ENCODE peak calls at places on chromosomes 6 and 20, in six cellular contexts. T, K, B, X, V and W are unnamed samples.

GRCh38 chr6:79684821-79685220 is 53.7 kb downstream of the SH3BGRL2 start:
- DNase-seq in T (no peak), K (no peak), B (no peak), X (no peak), V (no peak), W (no peak)

GRCh38 chr6:2053691-2054090 is 191.7 kb downstream of the GMDS start:
- DNase-seq in T (no peak), K (no peak), B (no peak), X (no peak), V (no peak), W (no peak)

GRCh38 chr6:25007269-25007699 is 71.5 kb upstream of the RIPOR2 start:
- DNase-seq in T (no peak), K (no peak), B (no peak), X (no peak), V (no peak), W (no peak)

GRCh38 chr20:34561661-34562060 is 3.1 kb downstream of the MAP1LC3A start:
- DNase-seq in T (no peak), K (no peak), B (no peak), X (no peak), V (no peak), W (no peak)

GRCh38 chr6:113735487-113735886 is 121.7 kb upstream of the MARCKS start:
- DNase-seq in T (no peak), K (no peak), B (no peak), X (no peak), V (no peak), W (no peak)

GRCh38 chr6:24859608-24860007 is 60.9 kb upstream of the ARMH2 start:
- DNase-seq in T (no peak), K (no peak), B (peak), X (no peak), V (no peak), W (no peak)

GRCh38 chr6:34246563-34247391 is 2.0 kb downstream of the SMIM29 start:
- DNase-seq in T (no peak), K (no peak), B (no peak), X (peak), V (peak), W (no peak)

GRCh38 chr6:56841751-56842150 is 113.2 kb upstream of the BEND6 start:
- DNase-seq in T (no peak), K (no peak), B (no peak), X (no peak), V (no peak), W (no peak)

GRCh38 chr6:109240370-109241084 is 141.7 kb downstream of the CD164 start:
- DNase-seq in T (no peak), K (no peak), B (peak), X (no peak), V (no peak), W (no peak)

GRCh38 chr6:168941036-168941435 is 312.6 kb downstream of the THBS2 start:
- DNase-seq in T (no peak), K (no peak), B (no peak), X (no peak), V (no peak), W (no peak)

GRCh38 chr6:138347840-138348239 is 29.9 kb upstream of the SMIM28 start:
- DNase-seq in T (no peak), K (no peak), B (no peak), X (no peak), V (no peak), W (no peak)

GRCh38 chr20:46751856-46752255 is 42.4 kb downstream of the SLC2A10 start:
- DNase-seq in T (no peak), K (no peak), B (peak), X (no peak), V (no peak), W (no peak)

GRCh38 chr6:39018103-39018502 is 30.5 kb upstream of the GLP1R start:
- DNase-seq in T (no peak), K (no peak), B (no peak), X (no peak), V (no peak), W (no peak)

GRCh38 chr20:42530855-42531674 is 658.6 kb downstream of the PTPRT start:
- DNase-seq in T (no peak), K (no peak), B (peak), X (peak), V (no peak), W (no peak)

GRCh38 chr20:48070961-48071645 is 285.8 kb upstream of the SULF2 start:
- DNase-seq in T (no peak), K (no peak), B (no peak), X (no peak), V (no peak), W (no peak)

GRCh38 chr20:52748235-52748950 is 223.8 kb upstream of the TSHZ2 start:
- DNase-seq in T (no peak), K (no peak), B (peak), X (no peak), V (no peak), W (no peak)

GRCh38 chr20:53797085-53797484 is 203.4 kb upstream of the ZNF217 start:
- DNase-seq in T (no peak), K (no peak), B (no peak), X (no peak), V (no peak), W (no peak)

GRCh38 chr20:51412333-51412761 is 130.2 kb downstream of the NFATC2 start:
- DNase-seq in T (no peak), K (no peak), B (peak), X (no peak), V (no peak), W (no peak)

GRCh38 chr20:35734374-35734773 is 7.7 kb downstream of the RBM39 start:
- DNase-seq in T (no peak), K (no peak), B (no peak), X (no peak), V (no peak), W (no peak)

GRCh38 chr6:82166493-82166892 is 81.1 kb downstream of the IBTK start:
- DNase-seq in T (no peak), K (no peak), B (no peak), X (no peak), V (no peak), W (no peak)

GRCh38 chr6:38935051-38935450 is 113.5 kb upstream of the GLP1R start:
- DNase-seq in T (no peak), K (no peak), B (no peak), X (peak), V (no peak), W (no peak)

GRCh38 chr6:83605517-83605916 is 93.2 kb downstream of the PRSS35 start:
- DNase-seq in T (no peak), K (no peak), B (no peak), X (no peak), V (no peak), W (no peak)

GRCh38 chr6:7171733-7172132 is 64.0 kb downstream of the RREB1 start:
- DNase-seq in T (no peak), K (no peak), B (no peak), X (no peak), V (no peak), W (no peak)

GRCh38 chr6:7170117-7170732 is 62.5 kb downstream of the RREB1 start:
- DNase-seq in T (no peak), K (no peak), B (no peak), X (no peak), V (no peak), W (no peak)

GRCh38 chr6:7172605-7173185 is 64.9 kb downstream of the RREB1 start:
- DNase-seq in T (no peak), K (no peak), B (peak), X (no peak), V (no peak), W (no peak)

GRCh38 chr6:7169296-7169721 is 61.5 kb downstream of the RREB1 start:
- DNase-seq in T (no peak), K (no peak), B (peak), X (no peak), V (no peak), W (no peak)

GRCh38 chr6:7171119-7171518 is 63.4 kb downstream of the RREB1 start:
- DNase-seq in T (no peak), K (no peak), B (no peak), X (no peak), V (no peak), W (no peak)
- H3K4me3 ChIP-seq in T (no peak), K (no peak), B (no peak), X (no peak), V (no peak), W (no peak)

GRCh38 chr6:32430179-32430578 is 9.5 kb upstream of the HLA-DRA start:
- DNase-seq in T (no peak), K (no peak), B (no peak), X (no peak), V (no peak), W (no peak)
- H3K4me3 ChIP-seq in T (no peak), K (no peak), B (no peak), X (no peak), V (no peak), W (no peak)

GRCh38 chr6:98823428-98823827 is 10.9 kb upstream of the POU3F2 start:
- DNase-seq in T (no peak), K (no peak), B (no peak), X (no peak), V (no peak), W (no peak)

GRCh38 chr6:98825602-98826230 is 8.7 kb upstream of the POU3F2 start:
- DNase-seq in T (no peak), K (no peak), B (no peak), X (no peak), V (no peak), W (no peak)

GRCh38 chr6:98824163-98824906 is 10.0 kb upstream of the POU3F2 start:
- DNase-seq in T (no peak), K (no peak), B (no peak), X (peak), V (no peak), W (no peak)

GRCh38 chr6:98823845-98824162 is 10.6 kb upstream of the POU3F2 start:
- DNase-seq in T (no peak), K (no peak), B (no peak), X (no peak), V (no peak), W (no peak)

DNA sequence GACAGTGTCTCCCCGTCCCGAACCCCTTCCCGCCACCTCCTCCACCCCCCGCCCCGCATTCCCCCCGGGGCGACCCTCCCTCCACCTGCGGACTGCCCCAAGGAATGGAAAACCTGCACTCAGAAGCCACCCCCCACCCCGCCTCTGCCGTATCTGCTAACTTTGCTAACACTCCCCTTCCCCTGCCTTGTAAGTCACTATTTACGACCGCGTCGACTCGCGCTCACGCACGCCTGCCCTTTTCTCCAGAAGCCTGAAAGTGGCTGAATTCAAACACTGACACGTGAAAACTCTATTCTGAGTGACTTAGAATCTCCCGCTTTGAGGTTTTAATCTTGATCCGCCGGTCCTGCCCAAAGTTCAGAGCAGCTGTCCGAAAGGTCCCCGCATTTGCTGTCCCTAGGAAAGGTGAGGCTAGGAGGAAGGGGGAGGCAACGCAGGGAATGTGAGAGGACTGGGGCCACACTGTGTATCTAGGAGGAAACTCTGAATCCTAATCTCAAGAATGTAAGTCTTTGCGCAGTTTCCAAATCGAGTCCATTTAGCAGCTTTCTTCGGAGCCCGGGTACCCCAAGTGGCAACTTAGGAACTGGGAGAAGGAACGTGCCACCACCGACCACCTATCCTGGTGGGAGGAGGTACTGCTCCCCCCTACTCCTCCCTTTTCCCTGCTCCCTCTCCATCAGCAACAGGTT is 9.3 kb upstream of the POU3F2 start:
- DNase-seq in T (no peak), K (no peak), B (no peak), X (no peak), V (no peak), W (no peak)
- H3K4me3 ChIP-seq in T (no peak), K (no peak), B (no peak), X (peak), V (no peak), W (no peak)

DNA sequence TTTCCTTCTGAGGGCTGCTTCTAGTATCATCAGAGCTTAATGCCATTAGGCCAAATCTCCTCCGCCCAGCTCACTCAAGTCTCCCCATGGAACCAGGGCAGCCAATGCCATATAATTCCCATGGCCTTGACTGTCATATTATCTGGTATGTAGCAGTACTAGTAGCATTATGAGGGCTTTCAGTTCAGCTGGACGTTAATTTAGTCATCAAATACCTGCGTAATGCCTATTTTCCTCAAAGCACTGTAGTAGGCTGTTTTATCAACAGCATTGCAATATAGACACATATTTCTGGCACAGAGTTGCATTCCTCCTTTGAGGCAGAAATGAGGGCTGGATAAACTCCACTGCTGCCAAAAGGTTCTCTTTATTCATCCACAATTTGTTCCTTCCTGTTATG is 1.7 kb downstream of the KCTD20 start:
- DNase-seq in T (no peak), K (no peak), B (peak), X (no peak), V (no peak), W (no peak)
- H3K4me3 ChIP-seq in T (peak), K (peak), B (peak), X (peak), V (peak), W (peak)

GRCh38 chr20:43944653-43945235 is 30.1 kb downstream of the TOX2 start:
- DNase-seq in T (no peak), K (no peak), B (no peak), X (no peak), V (no peak), W (no peak)

GRCh38 chr20:43941476-43942212 is 27.0 kb downstream of the TOX2 start:
- DNase-seq in T (no peak), K (no peak), B (no peak), X (no peak), V (no peak), W (no peak)

GRCh38 chr20:43943725-43944124 is 29.1 kb downstream of the TOX2 start:
- DNase-seq in T (no peak), K (no peak), B (no peak), X (no peak), V (no peak), W (no peak)

GRCh38 chr20:43942213-43942590 is 27.6 kb downstream of the TOX2 start:
- DNase-seq in T (no peak), K (no peak), B (no peak), X (no peak), V (no peak), W (no peak)

GRCh38 chr20:43942661-43943285 is 28.1 kb downstream of the TOX2 start:
- DNase-seq in T (no peak), K (no peak), B (peak), X (no peak), V (peak), W (no peak)
- H3K4me3 ChIP-seq in T (no peak), K (no peak), B (no peak), X (no peak), V (no peak), W (peak)

GRCh38 chr20:1293641-1294379 is 27.7 kb downstream of the SNPH start:
- DNase-seq in T (no peak), K (no peak), B (no peak), X (no peak), V (no peak), W (no peak)

GRCh38 chr20:1294497-1294896 is 28.4 kb downstream of the SNPH start:
- DNase-seq in T (no peak), K (no peak), B (no peak), X (no peak), V (no peak), W (no peak)

GRCh38 chr20:1295276-1295930 is 29.3 kb downstream of the SNPH start:
- DNase-seq in T (no peak), K (no peak), B (no peak), X (no peak), V (no peak), W (no peak)

GRCh38 chr20:1291191-1291741 is 25.2 kb downstream of the SNPH start:
- DNase-seq in T (no peak), K (no peak), B (peak), X (no peak), V (no peak), W (no peak)

DNA sequence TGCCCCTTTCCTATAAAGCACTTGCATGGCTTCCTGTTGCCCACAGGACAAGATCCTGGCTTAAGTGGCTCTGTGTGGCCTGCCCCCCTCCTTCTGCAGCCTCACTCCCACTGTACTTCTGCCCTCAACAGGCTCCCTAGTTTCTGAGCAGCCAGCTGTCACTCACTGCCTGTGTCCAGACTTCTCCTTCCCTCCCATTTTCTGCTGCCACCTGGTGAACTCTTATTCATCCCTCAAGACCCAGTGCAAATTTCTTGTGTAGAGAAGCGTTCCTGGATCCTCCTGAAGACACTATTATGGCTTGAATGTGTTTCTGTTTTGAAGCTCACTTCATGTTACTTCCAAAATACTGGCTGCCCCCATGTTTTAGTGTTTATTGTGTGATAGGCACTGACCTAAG is 26.5 kb downstream of the SNPH start:
- DNase-seq in T (no peak), K (no peak), B (no peak), X (no peak), V (no peak), W (no peak)
- H3K4me3 ChIP-seq in T (no peak), K (no peak), B (no peak), X (no peak), V (no peak), W (no peak)

GRCh38 chr6:5053864-5054426 is 31.2 kb upstream of the PPP1R3G start:
- DNase-seq in T (no peak), K (no peak), B (peak), X (no peak), V (no peak), W (no peak)
- H3K4me3 ChIP-seq in T (no peak), K (no peak), B (no peak), X (no peak), V (no peak), W (no peak)

GRCh38 chr6:166494101-166494441 is 92.4 kb downstream of the RAMACL start:
- DNase-seq in T (no peak), K (no peak), B (no peak), X (no peak), V (no peak), W (no peak)

GRCh38 chr6:166494757-166495486 is 91.6 kb downstream of the RAMACL start:
- DNase-seq in T (no peak), K (no peak), B (no peak), X (no peak), V (no peak), W (no peak)

GRCh38 chr6:166496460-166496859 is 90.0 kb downstream of the RAMACL start:
- DNase-seq in T (no peak), K (no peak), B (no peak), X (no peak), V (no peak), W (no peak)

GRCh38 chr6:166497087-166497899 is 89.2 kb downstream of the RAMACL start:
- DNase-seq in T (no peak), K (no peak), B (no peak), X (no peak), V (no peak), W (no peak)

GRCh38 chr6:166495487-166496314 is 90.8 kb downstream of the RAMACL start:
- DNase-seq in T (no peak), K (no peak), B (no peak), X (no peak), V (no peak), W (no peak)
- H3K4me3 ChIP-seq in T (no peak), K (no peak), B (no peak), X (no peak), V (no peak), W (no peak)